ENCODE peak calls at places on chromosomes 6 and 20, in four cellular contexts. J is GM23248; D is activated T-helper 1 cell treated with anti-CD3 and anti-CD28 coated beads, Interleukin-2, amount 50 U/mL, for 16 hours; V is posterior vena cava. K is an unnamed sample.

GRCh38 chr6:41705996-41706835 is 29.2 kb downstream of the TFEB start:
- DNase-seq in D (peak; percentile 44), V (peak; percentile 95), J (peak; percentile 91), K (peak; percentile 73)

GRCh38 chr6:70310063-70310694 is 7.3 kb upstream of the COL9A1 start:
- DNase-seq in J (peak; percentile 58), D (no peak), V (no peak), K (peak; percentile 24)

GRCh38 chr6:57257911-57258541 is 35.9 kb upstream of the RAB23 start:
- DNase-seq in D (no peak), V (no peak), J (peak; percentile 87), K (peak; percentile 74)

GRCh38 chr6:8983202-8983688 is 547.9 kb upstream of the SLC35B3 start:
- DNase-seq in V (peak; percentile 87), D (no peak), J (peak; percentile 84), K (peak; percentile 61)

GRCh38 chr6:53059648-53060589 is 5.3 kb upstream of the FBXO9 start:
- DNase-seq in V (no peak), D (no peak), J (peak; percentile 15), K (no peak)

GRCh38 chr6:131054392-131055250 is 8.4 kb downstream of the EPB41L2 start:
- DNase-seq in D (no peak), J (no peak), V (no peak), K (peak; percentile 73)

GRCh38 chr6:100001915-100002388 is 7.9 kb upstream of the MCHR2 start:
- DNase-seq in D (no peak), V (no peak), J (peak; percentile 81), K (peak; percentile 45)

GRCh38 chr6:105259912-105260889 is 80.4 kb upstream of the POPDC3 start:
- DNase-seq in J (no peak), V (no peak), D (no peak), K (no peak)

GRCh38 chr20:5908981-5909380 is 41.4 kb downstream of the TRMT6 start:
- DNase-seq in D (no peak), V (no peak), J (no peak), K (no peak)

GRCh38 chr6:160042788-160043301 is 74.0 kb downstream of the IGF2R start:
- DNase-seq in D (no peak), J (peak; percentile 81), V (no peak), K (peak; percentile 72)

GRCh38 chr6:90739339-90739738 is 152.5 kb upstream of the MAP3K7 start:
- DNase-seq in J (no peak), V (no peak), D (no peak), K (no peak)

GRCh38 chr20:37408202-37408929 is 62.4 kb downstream of the SRC start:
- DNase-seq in D (no peak), J (peak; percentile 32), V (no peak), K (no peak)

GRCh38 chr6:5112065-5112799 is 27.1 kb downstream of the PPP1R3G start:
- DNase-seq in J (peak; percentile 90), V (no peak), D (no peak), K (peak; percentile 19)

GRCh38 chr6:134138226-134138975 is 86.0 kb upstream of the SLC2A12 start:
- DNase-seq in J (peak; percentile 63), V (no peak), D (no peak), K (peak; percentile 81)

GRCh38 chr6:131013495-131013894 is 49.5 kb downstream of the EPB41L2 start:
- DNase-seq in D (no peak), J (peak; percentile 84), V (no peak), K (peak; percentile 83)

GRCh38 chr6:129744201-129744879 is 34.4 kb upstream of the ARHGAP18 start:
- DNase-seq in V (no peak), D (no peak), J (peak; percentile 72), K (peak; percentile 89)

GRCh38 chr20:9837634-9838033 is 1.2 kb downstream of the PAK5 start:
- DNase-seq in V (no peak), D (no peak), J (no peak), K (no peak)

GRCh38 chr20:17565164-17565845 is 4.6 kb upstream of the DSTN start:
- DNase-seq in D (no peak), V (no peak), J (peak; percentile 57), K (peak; percentile 62)

GRCh38 chr6:77373955-77374354 is 89.3 kb downstream of the HTR1B start:
- DNase-seq in V (no peak), D (no peak), J (no peak), K (no peak)

GRCh38 chr6:160428069-160428430 is 79.9 kb downstream of the SLC22A3 start:
- DNase-seq in V (no peak), J (no peak), D (no peak), K (peak; percentile 88)

GRCh38 chr6:136014454-136015421 is 163.2 kb downstream of the PDE7B start:
- DNase-seq in D (no peak), V (no peak), J (peak; percentile 97), K (peak; percentile 90)

GRCh38 chr20:4369798-4370124 is 351.9 kb upstream of the PRND start:
- DNase-seq in J (no peak), D (no peak), V (no peak), K (no peak)

GRCh38 chr6:122712093-122712863 is 67.2 kb upstream of the FABP7 start:
- DNase-seq in D (no peak), V (no peak), J (peak; percentile 13), K (no peak)

GRCh38 chr20:1875762-1876161 is 19.4 kb upstream of the SIRPA start:
- DNase-seq in V (no peak), D (no peak), J (no peak), K (no peak)